ENCODE peak calls at places on chromosomes 5 and 9, in four cellular contexts. D, V, T and S are unnamed samples.

GRCh38 chr9:69951411-69951810 is 92.2 kb upstream of the MAMDC2 start:
- DNase-seq in V (no peak), D (no peak), T (no peak), S (no peak)

GRCh38 chr5:112586596-112587062 is 151.1 kb upstream of the APC start:
- DNase-seq in T (no peak), V (no peak), D (no peak), S (no peak)

GRCh38 chr5:57434227-57434640 is 48.4 kb downstream of the ACTBL2 start:
- DNase-seq in D (no peak), T (no peak), V (no peak), S (no peak)

GRCh38 chr5:124996023-124996763 is 249.8 kb upstream of the ZNF608 start:
- DNase-seq in V (no peak), D (no peak), T (no peak), S (no peak)

GRCh38 chr9:133304477-133305377 is 29.7 kb upstream of the ABO start:
- DNase-seq in D (no peak), T (no peak), V (no peak), S (no peak)

GRCh38 chr5:145497041-145497440 is 338.1 kb downstream of the PRELID2 start:
- DNase-seq in V (no peak), D (no peak), T (no peak), S (no peak)

GRCh38 chr5:151073280-151073679 is 7.6 kb downstream of the TNIP1 start:
- DNase-seq in D (no peak), T (no peak), V (no peak), S (no peak)

GRCh38 chr5:120367896-120368634 is 96.0 kb upstream of the PRR16 start:
- DNase-seq in D (no peak), T (no peak), V (no peak), S (no peak)

GRCh38 chr5:56588636-56589485 is 226.5 kb upstream of the MAP3K1 start:
- DNase-seq in D (no peak), V (no peak), T (peak), S (no peak)

GRCh38 chr5:74433255-74434123 is 207.0 kb downstream of the ENC1 start:
- DNase-seq in V (no peak), T (no peak), D (no peak), S (no peak)

GRCh38 chr5:172640822-172641358 is at the start of gene NEURL1B:
- DNase-seq in D (peak), T (peak), V (peak), S (no peak)

GRCh38 chr5:91288517-91288916 is 94.6 kb downstream of the ARRDC3 start:
- DNase-seq in D (peak), V (no peak), T (no peak), S (no peak)

GRCh38 chr9:135504262-135505229 is 4.1 kb downstream of the MRPS2 start:
- DNase-seq in V (peak), T (peak), D (peak), S (no peak)

GRCh38 chr9:101451498-101451897 is 15.9 kb upstream of the ALDOB start:
- DNase-seq in V (no peak), D (no peak), T (no peak), S (no peak)

GRCh38 chr5:418681-419121 is 24.3 kb upstream of the EXOC3 start:
- DNase-seq in V (peak), D (peak), T (no peak), S (peak)

GRCh38 chr5:137837741-137838389 is 29.8 kb upstream of the MYOT start:
- DNase-seq in T (no peak), V (no peak), D (no peak), S (no peak)

GRCh38 chr5:38529955-38530644 is 26.3 kb downstream of the LIFR start:
- DNase-seq in D (no peak), T (no peak), V (no peak), S (no peak)

DNA sequence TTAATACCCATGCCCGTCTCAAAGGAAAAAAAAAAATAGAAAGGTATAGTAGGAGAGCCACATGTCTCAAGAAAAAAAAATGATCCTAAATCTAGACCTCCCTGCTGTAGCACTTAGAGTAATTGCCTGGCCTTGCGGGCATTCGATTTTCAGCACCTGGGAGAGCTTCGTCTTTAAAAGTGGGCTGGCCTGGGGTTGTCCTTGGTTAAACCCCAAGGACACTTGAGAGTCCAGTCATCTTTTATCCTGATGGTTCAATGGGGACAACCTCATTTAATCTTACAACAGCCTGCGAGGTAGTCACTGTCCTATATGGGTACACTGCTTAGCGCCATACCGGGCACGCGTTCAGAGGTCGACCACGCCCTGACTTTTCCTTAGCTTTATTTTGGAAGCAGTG is 60.1 kb downstream of the MAT2B start:
- DNase-seq in V (no peak), T (no peak), D (peak), S (no peak)
- H3K4me3 ChIP-seq in V (peak), T (peak), D (no peak), S (peak)

DNA sequence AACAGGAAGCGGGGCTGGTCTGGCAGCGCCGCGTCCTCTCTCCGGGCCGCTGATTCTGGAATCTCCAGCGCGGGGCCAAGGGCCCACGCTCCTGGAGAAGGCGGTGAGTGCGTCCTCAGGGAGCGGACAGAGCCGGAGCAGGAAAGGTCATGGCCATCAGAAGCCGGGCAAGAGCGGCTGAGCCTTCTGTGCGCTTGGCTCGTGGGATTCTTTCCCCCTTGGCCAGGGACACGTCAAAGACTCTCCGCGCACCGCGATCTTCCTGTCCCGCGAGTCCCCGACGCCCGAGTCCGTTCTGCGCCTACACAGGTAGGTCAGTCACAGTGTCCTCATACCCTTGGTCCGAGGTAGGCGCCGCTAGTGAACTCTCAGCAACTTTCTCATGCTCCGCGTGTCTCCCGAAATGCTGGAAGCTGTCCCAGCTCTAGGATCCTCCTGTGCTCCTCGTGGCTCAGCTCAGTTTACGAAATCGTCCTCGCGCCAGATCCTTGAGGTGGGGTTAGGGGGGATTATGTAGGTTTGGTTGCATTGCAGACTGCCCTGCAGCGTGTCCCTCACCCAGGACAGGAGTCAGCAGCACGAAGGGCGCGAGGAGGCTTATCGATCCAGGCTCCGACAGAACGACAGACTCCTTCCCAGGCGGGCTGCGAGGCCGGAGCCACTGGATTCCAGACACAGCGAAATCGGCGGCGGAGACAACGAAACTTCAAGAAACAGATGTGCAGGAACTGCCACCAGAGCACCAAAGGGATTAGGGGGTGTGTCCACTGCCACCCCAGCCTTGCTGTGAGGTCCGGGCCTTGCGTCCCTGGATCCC is 8.7 kb downstream of the LHX6 start:
- DNase-seq in T (no peak), V (no peak), D (peak), S (no peak)
- H3K4me3 ChIP-seq in T (no peak), V (no peak), D (peak), S (no peak)

GRCh38 chr5:146755781-146756180 is 122.8 kb downstream of the PPP2R2B start:
- DNase-seq in D (no peak), V (no peak), T (no peak), S (no peak)

GRCh38 chr5:146751781-146752401 is 126.7 kb downstream of the PPP2R2B start:
- DNase-seq in D (no peak), T (no peak), V (no peak), S (no peak)

GRCh38 chr5:146754621-146755020 is 123.9 kb downstream of the PPP2R2B start:
- DNase-seq in V (no peak), T (no peak), D (no peak), S (no peak)

GRCh38 chr5:146751054-146751453 is 127.5 kb downstream of the PPP2R2B start:
- DNase-seq in D (peak), V (no peak), T (no peak), S (no peak)

GRCh38 chr5:146753618-146754123 is 124.9 kb downstream of the PPP2R2B start:
- DNase-seq in V (no peak), D (no peak), T (no peak), S (no peak)
- H3K4me3 ChIP-seq in V (no peak), D (no peak), T (no peak), S (no peak)

GRCh38 chr9:137021574-137021978 is 6.5 kb downstream of the ABCA2 start:
- DNase-seq in V (no peak), T (no peak), D (no peak), S (no peak)
- H3K4me3 ChIP-seq in V (no peak), T (no peak), D (no peak), S (no peak)

DNA sequence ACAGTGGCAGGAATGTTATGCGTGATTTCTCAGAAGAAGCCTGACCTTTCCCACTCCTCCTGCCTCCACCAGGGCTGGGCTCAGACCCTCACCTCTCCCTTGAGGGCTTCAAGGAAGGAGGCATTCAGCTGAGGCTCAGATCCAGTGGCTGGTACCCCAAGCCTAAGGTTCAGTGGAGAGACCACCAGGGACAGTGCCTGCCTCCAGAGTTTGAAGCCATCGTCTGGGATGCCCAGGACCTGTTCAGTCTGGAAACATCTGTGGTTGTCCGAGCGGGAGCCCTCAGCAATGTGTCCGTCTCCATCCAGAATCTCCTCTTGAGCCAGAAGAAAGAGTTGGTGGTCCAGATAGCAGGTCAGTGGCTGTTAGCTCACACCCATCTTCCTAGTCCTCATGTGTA is 9.9 kb downstream of the BTNL9 start:
- DNase-seq in T (no peak), V (no peak), D (no peak), S (no peak)
- H3K4me3 ChIP-seq in T (no peak), V (no peak), D (no peak), S (no peak)

DNA sequence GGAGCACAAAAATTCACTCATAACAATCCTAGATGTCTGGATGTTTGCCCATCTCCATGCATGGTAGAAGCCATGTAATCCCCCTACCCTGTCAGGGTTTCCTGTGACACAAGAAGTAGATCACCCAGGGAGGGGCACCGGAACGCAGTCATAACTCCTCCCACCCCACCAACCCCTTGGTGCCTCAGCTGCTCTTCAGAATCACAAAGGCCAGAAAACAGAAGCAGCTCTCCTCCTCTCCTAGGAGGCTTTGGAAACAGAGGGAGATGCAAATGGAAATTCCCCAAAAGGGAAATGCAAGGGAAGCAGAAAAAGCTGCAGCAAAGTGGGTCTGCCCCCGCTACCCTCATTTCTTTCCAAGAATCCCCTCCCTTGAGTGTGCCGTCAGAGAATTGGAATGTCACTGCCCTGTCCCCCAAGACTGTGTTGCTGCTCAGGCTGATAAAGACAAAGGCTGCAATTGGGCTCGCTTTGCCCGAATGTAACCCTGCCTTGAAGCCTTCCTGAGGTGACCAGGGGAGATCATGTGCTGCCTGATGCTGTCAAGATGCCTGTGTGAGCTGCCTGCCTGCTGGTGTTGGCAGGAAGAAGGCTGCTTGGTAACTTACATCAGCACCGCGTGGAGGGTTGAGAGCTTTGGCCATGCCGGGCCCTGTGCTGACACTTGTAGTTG is 65.5 kb upstream of the ABCA1 start:
- DNase-seq in T (peak), V (peak), D (no peak), S (peak)
- H3K4me3 ChIP-seq in T (no peak), V (no peak), D (no peak), S (no peak)

DNA sequence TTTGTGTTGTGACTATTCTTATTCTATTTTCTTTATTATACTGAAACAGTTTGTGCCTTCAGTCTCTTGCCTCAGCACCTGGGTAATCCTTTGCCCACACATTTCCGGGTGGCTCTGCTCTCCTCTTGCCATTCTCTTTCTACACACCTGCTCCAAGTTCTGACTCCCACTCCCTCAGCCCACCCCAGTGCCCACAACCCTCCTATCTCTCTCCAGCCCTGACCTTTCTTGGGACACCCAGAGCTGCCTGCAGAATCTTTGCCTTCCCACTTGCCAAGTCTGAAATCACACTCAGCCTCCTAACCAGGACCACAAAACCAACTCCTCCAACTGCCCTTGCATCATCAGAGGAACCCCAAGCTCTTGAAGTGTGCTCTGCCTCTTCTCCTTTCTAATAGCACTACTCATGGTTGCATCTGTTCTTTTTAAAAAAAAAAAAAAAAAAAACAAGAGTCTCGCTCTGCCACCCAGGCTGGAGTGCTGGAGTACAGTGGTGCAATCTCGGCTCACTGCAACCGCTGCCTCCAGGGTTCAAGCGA is 4.1 kb downstream of the SWI5 start:
- DNase-seq in D (no peak), V (no peak), T (no peak), S (no peak)
- H3K4me3 ChIP-seq in D (no peak), V (no peak), T (no peak), S (no peak)

GRCh38 chr9:129964901-129965734 is 77.9 kb downstream of the FNBP1 start:
- DNase-seq in V (peak), D (no peak), T (no peak), S (no peak)
- H3K4me3 ChIP-seq in V (peak), D (no peak), T (no peak), S (no peak)

GRCh38 chr9:117747571-117747970 is 43.4 kb downstream of the TLR4 start:
- DNase-seq in T (no peak), D (no peak), V (no peak), S (no peak)

GRCh38 chr9:117746263-117746662 is 42.1 kb downstream of the TLR4 start:
- DNase-seq in D (no peak), T (no peak), V (no peak), S (no peak)

GRCh38 chr9:117745598-117745997 is 41.4 kb downstream of the TLR4 start:
- DNase-seq in T (no peak), D (no peak), V (no peak), S (no peak)

GRCh38 chr9:117744390-117744789 is 40.2 kb downstream of the TLR4 start:
- DNase-seq in D (no peak), T (no peak), V (no peak), S (no peak)

DNA sequence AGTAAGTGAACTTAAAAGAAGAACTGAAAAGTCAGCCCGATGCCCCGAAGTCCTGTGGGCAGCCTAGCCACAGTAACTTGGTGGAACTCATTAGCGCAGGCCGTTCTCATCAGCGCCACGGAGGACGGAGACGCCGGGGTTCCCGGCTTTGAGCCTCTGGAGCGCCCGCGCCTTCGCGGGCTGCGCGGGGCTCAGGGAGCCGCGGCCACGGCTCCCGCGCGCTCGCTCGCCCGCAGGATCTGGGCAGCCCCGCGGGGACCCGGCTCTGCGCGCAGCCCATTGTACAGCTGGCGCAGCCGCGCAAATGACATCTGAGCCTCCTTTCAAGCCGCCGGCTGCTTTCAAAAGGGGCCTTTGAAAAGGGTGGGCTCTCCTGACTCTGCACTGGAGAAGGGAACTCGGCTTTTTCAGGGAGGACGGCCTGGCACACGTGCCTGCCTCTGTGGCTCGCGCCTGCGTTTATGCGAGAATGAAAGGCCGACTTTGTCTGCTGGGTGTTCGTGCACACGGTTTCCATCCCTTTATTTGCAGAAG is 40.7 kb downstream of the TLR4 start:
- DNase-seq in D (no peak), T (no peak), V (no peak), S (no peak)
- H3K4me3 ChIP-seq in D (no peak), T (peak), V (peak), S (peak)

GRCh38 chr5:131525805-131526204 is 109.2 kb downstream of the RAPGEF6 start:
- DNase-seq in D (no peak), T (no peak), V (no peak), S (no peak)
- H3K4me3 ChIP-seq in D (no peak), T (no peak), V (no peak), S (no peak)